ENCODE peak calls at places on chromosomes 6 and 20, in nine cellular contexts. X, W, P, R, V, F, A, O and B are unnamed samples.

GRCh38 chr20:53767206-53767924 is 173.7 kb upstream of the ZNF217 start:
- DNase-seq in X (no peak), R (no peak), P (no peak), W (no peak), V (no peak), A (no peak), O (no peak), F (no peak), B (no peak)

GRCh38 chr6:36692220-36692619 is 5.4 kb upstream of the RAB44 start:
- DNase-seq in R (no peak), X (no peak), A (no peak), V (no peak), F (no peak), P (no peak), W (peak; percentile 88), O (no peak), B (no peak)

GRCh38 chr6:22326500-22326899 is 29.7 kb upstream of the PRL start:
- DNase-seq in V (no peak), A (no peak), F (no peak), W (no peak), P (no peak), O (no peak), R (no peak), X (no peak), B (no peak)

GRCh38 chr6:159257846-159258245 is 88.6 kb downstream of the FNDC1 start:
- DNase-seq in X (no peak), A (no peak), W (no peak), P (no peak), R (no peak), V (peak; percentile 77), F (no peak), O (no peak), B (no peak)

GRCh38 chr6:131937703-131938631 is 13.2 kb downstream of the CCN2 start:
- DNase-seq in F (peak; percentile 98), W (no peak), O (peak; percentile 93), V (peak; percentile 51), R (no peak), A (no peak), X (no peak), P (no peak), B (no peak)

GRCh38 chr20:63980317-63980805 is 571 bp upstream of the PRPF6 start:
- DNase-seq in V (no peak), X (no peak), A (no peak), W (no peak), R (no peak), P (no peak), F (no peak), O (no peak), B (no peak)

GRCh38 chr20:63970714-63971431 is 1.1 kb upstream of the ZNF512B start:
- DNase-seq in X (no peak), P (no peak), R (no peak), A (no peak), V (no peak), W (no peak), F (no peak), O (no peak), B (no peak)

GRCh38 chr20:42530855-42531674 is 658.6 kb downstream of the PTPRT start:
- DNase-seq in F (peak; percentile 4), W (no peak), V (peak; percentile 20), O (no peak), A (peak; percentile 28), X (no peak), R (peak; percentile 3), P (no peak), B (no peak)

GRCh38 chr6:13248053-13248452 is 80.3 kb downstream of the TBC1D7 start:
- DNase-seq in A (peak; percentile 91), V (peak; percentile 16), X (no peak), P (no peak), R (no peak), W (no peak), F (no peak), O (peak; percentile 56), B (peak; percentile 85)

GRCh38 chr6:137236581-137237355 is 17.6 kb upstream of the IFNGR1 start:
- DNase-seq in W (no peak), X (no peak), A (no peak), V (no peak), F (no peak), R (no peak), P (no peak), O (no peak), B (no peak)

GRCh38 chr6:36309212-36309611 is 27.5 kb downstream of the BNIP5 start:
- DNase-seq in W (no peak), X (no peak), R (no peak), O (no peak), A (no peak), P (no peak), V (no peak), F (no peak), B (no peak)

GRCh38 chr6:29762781-29763214 is 39.6 kb downstream of the HLA-F start:
- DNase-seq in X (no peak), F (no peak), V (peak; percentile 15), O (no peak), P (no peak), A (no peak), W (no peak), R (no peak), B (no peak)

GRCh38 chr6:121516331-121516730 is 80.9 kb downstream of the GJA1 start:
- DNase-seq in P (no peak), O (no peak), V (no peak), F (no peak), A (no peak), W (no peak), X (no peak), R (no peak), B (no peak)

GRCh38 chr20:25454153-25454900 is 46.9 kb downstream of the GINS1 start:
- DNase-seq in A (no peak), P (no peak), O (no peak), V (peak; percentile 6), R (no peak), X (no peak), F (no peak), W (peak; percentile 53), B (no peak)

GRCh38 chr20:59825944-59826759 is 107.3 kb downstream of the SYCP2 start:
- DNase-seq in V (no peak), W (no peak), O (no peak), P (no peak), R (no peak), F (no peak), A (peak; percentile 83), X (peak; percentile 47), B (no peak)

GRCh38 chr6:52284131-52284459 is 447 bp downstream of the MCM3 start:
- DNase-seq in O (no peak), V (no peak), X (no peak), P (no peak), W (no peak), R (peak; percentile 91), F (no peak), A (peak; percentile 57), B (no peak)

GRCh38 chr6:151288711-151289398 is 49.1 kb downstream of the AKAP12 start:
- DNase-seq in R (no peak), W (no peak), P (no peak), F (no peak), A (peak; percentile 47), X (no peak), V (no peak), O (no peak), B (no peak)

GRCh38 chr6:324116-324728 is 31.9 kb downstream of the DUSP22 start:
- DNase-seq in R (peak; percentile 32), P (no peak), W (peak; percentile 80), F (no peak), V (no peak), O (no peak), A (no peak), X (peak; percentile 69), B (no peak)

GRCh38 chr20:32823078-32823477 is 3.3 kb downstream of the MAPRE1 start:
- DNase-seq in R (peak; percentile 29), V (peak; percentile 76), F (peak; percentile 30), O (peak; percentile 82), X (no peak), W (no peak), P (no peak), A (no peak), B (no peak)

GRCh38 chr6:150590448-150590847 is 9.2 kb upstream of the PLEKHG1 start:
- DNase-seq in V (no peak), P (no peak), X (no peak), F (no peak), A (no peak), W (no peak), R (no peak), O (no peak), B (no peak)

GRCh38 chr6:21615504-21615903 is 22.0 kb downstream of the SOX4 start:
- DNase-seq in A (no peak), P (no peak), O (peak; percentile 19), W (no peak), R (no peak), F (peak; percentile 34), X (no peak), V (no peak), B (no peak)

GRCh38 chr6:28224131-28225055 is 682 bp upstream of the ZSCAN9 start:
- DNase-seq in X (no peak), V (no peak), P (no peak), F (no peak), R (no peak), A (no peak), O (no peak), W (no peak), B (no peak)

GRCh38 chr6:116572162-116572561 is 858 bp downstream of the RWDD1 start:
- DNase-seq in A (peak; percentile 13), X (no peak), V (peak; percentile 47), P (no peak), R (peak; percentile 20), O (peak; percentile 50), W (no peak), F (peak; percentile 41), B (no peak)

GRCh38 chr6:7649037-7649810 is 59.2 kb downstream of the SNRNP48 start:
- DNase-seq in V (no peak), X (no peak), P (no peak), R (no peak), O (no peak), F (no peak), A (no peak), W (no peak), B (no peak)

GRCh38 chr20:63116412-63117106 is 99.4 kb downstream of the YTHDF1 start:
- DNase-seq in F (no peak), V (peak; percentile 82), W (no peak), O (peak; percentile 4), R (peak; percentile 68), A (no peak), X (peak; percentile 67), P (no peak), B (no peak)

GRCh38 chr6:3079700-3080099 is 11.4 kb downstream of the RIPK1 start:
- DNase-seq in R (no peak), W (no peak), O (no peak), V (no peak), P (no peak), F (no peak), A (no peak), X (no peak), B (no peak)

GRCh38 chr6:8551386-8551785 is 116.0 kb upstream of the SLC35B3 start:
- DNase-seq in X (no peak), W (no peak), V (no peak), A (no peak), P (no peak), O (no peak), F (no peak), R (no peak), B (no peak)

GRCh38 chr6:27667651-27668441 is 194.9 kb upstream of the ZNF184 start:
- DNase-seq in W (no peak), V (no peak), X (no peak), R (no peak), A (no peak), P (no peak), O (peak; percentile 33), F (no peak), B (peak; percentile 36)

GRCh38 chr6:31666337-31666960 is 569 bp downstream of the CSNK2B start:
- DNase-seq in W (no peak), F (peak; percentile 9), A (no peak), O (no peak), X (no peak), V (peak; percentile 32), R (peak; percentile 20), P (no peak), B (no peak)

GRCh38 chr6:120735641-120736040 is 598.6 kb downstream of the TBC1D32 start:
- DNase-seq in O (no peak), A (no peak), F (no peak), V (no peak), P (no peak), W (no peak), X (no peak), R (no peak), B (no peak)

GRCh38 chr6:95354551-95354950 is 222.8 kb upstream of the MANEA start:
- DNase-seq in O (no peak), X (no peak), W (no peak), A (no peak), P (no peak), R (no peak), V (no peak), F (no peak), B (no peak)